ENCODE peak calls at places on chromosome 12, in six cellular contexts. B, K, E, V, W and L are unnamed samples.

GRCh38 chr12:124715121-124715990 is 147.9 kb upstream of the NCOR2 start:
- DNase-seq in B (no peak), K (peak), E (peak), V (no peak), W (no peak), L (peak)

GRCh38 chr12:54416908-54417603 is 2.0 kb downstream of the ITGA5 start:
- DNase-seq in B (peak), K (no peak), E (no peak), V (no peak), W (no peak), L (no peak)

GRCh38 chr12:116459921-116460666 is 99.1 kb upstream of the MAP1LC3B2 start:
- DNase-seq in B (no peak), K (peak), E (no peak), V (no peak), W (no peak), L (peak)

GRCh38 chr12:124705545-124706138 is 138.2 kb upstream of the NCOR2 start:
- DNase-seq in B (no peak), K (no peak), E (no peak), V (no peak), W (no peak), L (no peak)

GRCh38 chr12:118960161-118960560 is 21.2 kb upstream of the SRRM4 start:
- DNase-seq in B (no peak), K (no peak), E (no peak), V (no peak), W (no peak), L (no peak)

GRCh38 chr12:42475055-42475454 is 114.5 kb downstream of the PRICKLE1 start:
- DNase-seq in B (no peak), K (no peak), E (no peak), V (no peak), W (no peak), L (no peak)

GRCh38 chr12:10366875-10367274 is 23.0 kb downstream of the KLRK1 start:
- DNase-seq in B (no peak), K (peak), E (peak), V (no peak), W (no peak), L (peak)

GRCh38 chr12:12582193-12582881 is 19.7 kb upstream of the DUSP16 start:
- DNase-seq in B (no peak), K (no peak), E (no peak), V (no peak), W (no peak), L (no peak)

GRCh38 chr12:45731376-45731775 is 1.9 kb downstream of the ARID2 start:
- DNase-seq in B (no peak), K (no peak), E (no peak), V (no peak), W (no peak), L (no peak)

GRCh38 chr12:127355061-127355820 is 911.7 kb upstream of the TMEM132C start:
- DNase-seq in B (no peak), K (peak), E (peak), V (no peak), W (no peak), L (peak)

GRCh38 chr12:111055181-111055880 is 135.0 kb upstream of the MYL2 start:
- DNase-seq in B (no peak), K (no peak), E (no peak), V (no peak), W (no peak), L (no peak)

GRCh38 chr12:48021485-48022179 is 17.4 kb upstream of the COL2A1 start:
- DNase-seq in B (no peak), K (peak), E (no peak), V (no peak), W (no peak), L (no peak)

GRCh38 chr12:109462868-109463692 is 14.0 kb downstream of the KCTD10 start:
- DNase-seq in B (peak), K (peak), E (peak), V (no peak), W (peak), L (peak)
- TF ChIP-seq CTCF in B (peak), K (peak), E (peak), V (no peak), W (no peak), L (no peak)

DNA sequence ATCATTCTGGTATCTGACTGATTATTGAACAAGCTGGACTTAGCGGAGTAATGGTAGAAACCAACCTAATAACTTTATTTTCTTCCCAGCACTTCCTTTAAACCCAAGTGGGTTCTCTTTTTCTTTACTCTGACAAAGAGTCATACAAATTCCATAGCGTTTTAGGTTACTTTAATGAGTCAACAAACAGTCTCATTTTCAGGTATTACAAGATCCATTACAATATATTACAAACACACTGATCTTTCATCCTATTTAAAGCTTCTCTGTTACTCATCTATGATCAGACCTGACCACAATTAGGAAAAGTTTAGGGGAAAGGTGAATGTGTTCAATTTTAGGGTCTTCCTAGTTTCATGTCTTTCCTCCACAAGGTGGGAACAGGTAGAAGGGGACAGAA is 39.4 kb upstream of the PTPRQ start:
- DNase-seq in B (no peak), K (no peak), E (no peak), V (no peak), W (no peak), L (no peak)
- H3K4me3 ChIP-seq in B (no peak), K (no peak), E (no peak), V (no peak), W (no peak), L (no peak)

GRCh38 chr12:52407918-52408317 is 1.8 kb upstream of the KRT82 start:
- DNase-seq in B (no peak), K (no peak), E (no peak), V (no peak), W (no peak), L (no peak)
- TF ChIP-seq CTCF in B (no peak), K (no peak), E (peak), V (no peak), W (no peak), L (no peak)

GRCh38 chr12:112795582-112795981 is 4.0 kb downstream of the RPH3A start:
- DNase-seq in B (no peak), K (no peak), E (no peak), V (no peak), W (no peak), L (no peak)

GRCh38 chr12:112794721-112795486 is 3.4 kb downstream of the RPH3A start:
- DNase-seq in B (no peak), K (no peak), E (no peak), V (no peak), W (no peak), L (no peak)

GRCh38 chr12:112796067-112796466 is 4.5 kb downstream of the RPH3A start:
- DNase-seq in B (no peak), K (no peak), E (no peak), V (no peak), W (no peak), L (no peak)

GRCh38 chr12:112792743-112793142 is 1.2 kb downstream of the RPH3A start:
- DNase-seq in B (no peak), K (no peak), E (no peak), V (no peak), W (no peak), L (no peak)

DNA sequence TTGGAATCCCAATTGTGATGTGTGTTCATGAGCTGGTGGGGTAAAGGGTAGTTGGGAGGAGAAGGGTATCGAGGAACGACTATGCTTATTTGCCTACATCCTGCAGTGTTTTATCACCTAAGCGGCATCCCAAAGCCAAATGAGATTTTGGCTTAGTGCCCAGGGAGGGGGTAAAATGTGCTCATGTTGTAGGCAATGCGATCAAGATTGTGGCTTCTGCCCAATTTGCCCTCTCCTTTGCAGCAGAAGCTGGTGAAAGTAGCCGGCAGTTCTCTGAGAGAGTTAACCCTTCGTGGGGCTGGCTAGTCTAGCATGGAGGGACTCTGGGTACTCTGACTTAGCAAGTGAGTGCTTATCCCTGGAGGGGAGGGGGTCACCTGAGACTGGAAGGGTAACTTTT is 758 bp downstream of the RPH3A start:
- DNase-seq in B (no peak), K (no peak), E (no peak), V (no peak), W (no peak), L (no peak)
- H3K4me3 ChIP-seq in B (no peak), K (no peak), E (no peak), V (no peak), W (no peak), L (no peak)

DNA sequence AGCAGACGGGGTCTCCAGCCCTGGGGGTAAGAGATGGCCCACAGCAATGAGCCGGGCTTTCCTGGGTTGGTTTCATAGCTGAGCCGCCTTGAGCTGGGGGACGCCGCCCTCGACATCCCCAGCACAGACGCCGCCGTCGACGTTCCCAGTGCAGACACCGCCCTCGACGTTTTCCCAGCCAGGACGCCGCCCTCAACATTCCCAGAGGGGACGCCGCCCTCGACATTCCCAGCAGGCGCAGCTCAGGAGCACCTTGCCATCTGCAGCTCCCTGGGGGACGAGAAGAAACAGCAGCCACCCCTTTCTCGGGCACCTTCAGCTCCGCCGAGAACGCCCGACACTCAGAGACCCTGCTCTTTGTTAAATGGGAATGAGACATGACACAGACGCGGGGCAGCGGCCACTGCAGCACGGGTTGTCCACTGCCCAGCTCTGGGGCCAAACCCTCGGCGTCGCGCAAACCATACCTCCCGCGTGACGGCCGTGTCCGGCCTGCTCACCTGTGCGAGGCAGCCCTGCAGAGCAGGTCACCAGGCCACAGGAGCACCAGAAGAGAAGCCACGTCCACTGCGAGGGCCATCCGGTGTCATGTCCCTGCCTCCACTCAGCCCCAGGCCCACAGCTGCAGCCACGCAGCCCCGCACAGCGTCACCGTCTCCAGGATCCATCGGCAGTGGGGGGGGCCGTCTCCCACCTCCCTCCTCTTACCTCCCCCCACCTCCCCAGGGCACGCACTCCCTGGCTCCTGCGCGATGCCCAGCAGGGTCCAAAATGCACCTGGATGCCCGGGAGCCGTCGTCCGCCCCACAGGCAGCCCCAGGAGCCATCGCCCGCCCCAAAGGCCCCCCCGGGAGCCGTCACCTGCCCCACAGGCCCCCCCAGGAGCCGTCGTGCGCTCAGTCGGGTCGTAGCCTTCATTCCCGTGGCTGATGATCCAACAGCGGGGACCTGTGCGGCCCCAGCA is 77.4 kb upstream of the GALNT9 start:
- DNase-seq in B (no peak), K (no peak), E (no peak), V (no peak), W (no peak), L (no peak)
- TF ChIP-seq CTCF in B (no peak), K (no peak), E (no peak), V (no peak), W (no peak), L (no peak)

GRCh38 chr12:57524814-57525614 is 2.4 kb downstream of the MBD6 start:
- DNase-seq in B (no peak), K (no peak), E (no peak), V (no peak), W (no peak), L (no peak)
- H3K4me3 ChIP-seq in B (no peak), K (no peak), E (peak), V (no peak), W (no peak), L (peak)

DNA sequence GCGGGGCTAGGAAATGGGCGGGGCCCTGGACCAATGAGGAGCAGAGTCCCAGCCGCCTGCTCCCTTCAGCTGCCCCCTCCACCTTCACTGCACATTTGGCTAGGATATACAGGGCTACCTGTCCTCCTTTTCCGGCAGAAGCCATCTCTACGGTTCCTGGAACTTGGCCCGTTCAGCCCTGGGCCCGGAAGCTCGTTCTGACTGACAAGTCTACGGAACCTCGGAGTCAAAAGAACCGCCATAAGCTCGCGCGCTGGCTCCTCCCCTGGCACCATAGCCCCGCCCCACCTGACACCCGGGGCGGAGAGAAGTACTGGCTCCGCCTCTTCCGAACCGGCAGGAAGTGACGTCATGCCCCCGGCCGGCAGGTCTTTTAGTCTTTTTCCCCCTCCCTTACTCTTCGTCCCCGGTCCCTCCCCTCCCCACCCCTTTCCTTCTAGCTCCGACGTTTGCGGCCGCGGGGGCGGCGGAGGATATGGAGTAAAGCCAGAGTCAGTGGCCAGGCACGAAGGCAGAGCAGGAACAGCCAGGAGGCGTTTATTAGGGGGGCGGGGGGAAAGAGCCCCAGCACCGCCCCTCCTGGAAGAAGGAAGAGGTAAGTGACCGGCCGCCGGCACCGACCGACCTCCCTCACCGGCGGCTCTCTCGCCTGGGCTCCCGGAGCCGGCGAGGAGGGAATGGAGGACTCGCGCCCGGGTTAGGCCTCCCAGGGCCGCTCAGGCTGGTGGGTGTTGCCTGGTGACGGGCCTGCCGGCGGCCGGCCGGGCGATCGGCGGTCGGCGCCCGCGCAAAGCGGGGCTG is at the start of the genes DEPDC4 and SCYL2:
- DNase-seq in B (peak), K (peak), E (peak), V (peak), W (peak), L (peak)
- TF ChIP-seq CTCF in B (no peak), K (no peak), E (peak), V (no peak), W (peak), L (no peak)

GRCh38 chr12:89824822-89825221 is 116.2 kb upstream of the ATP2B1 start:
- DNase-seq in B (no peak), K (no peak), E (no peak), V (no peak), W (no peak), L (no peak)
- H3K4me3 ChIP-seq in B (no peak), K (no peak), E (no peak), V (no peak), W (no peak), L (no peak)